ENCODE peak calls at places on chromosomes 13 and 19, in five cellular contexts. One of them, this sample, is unnamed.

GRCh38 chr19:16032509-16033135 is 43.7 kb upstream of the TPM4 start:
- DNase-seq in HFF-Myc: no peak
- DNase-seq in lower leg skin: no peak
- DNase-seq in HL-60: no peak
- DNase-seq in neural progenitor cell: no peak
- DNase-seq in this sample: no peak

GRCh38 chr13:81929988-81930387 is 1589.1 kb upstream of the SPRY2 start:
- DNase-seq in neural progenitor cell: peak
- DNase-seq in HL-60: no peak
- DNase-seq in lower leg skin: no peak
- DNase-seq in HFF-Myc: no peak
- DNase-seq in this sample: peak

GRCh38 chr13:21672811-21673591 is 2.1 kb downstream of the FGF9 start:
- DNase-seq in HL-60: no peak
- DNase-seq in neural progenitor cell: peak
- DNase-seq in lower leg skin: no peak
- DNase-seq in HFF-Myc: no peak
- DNase-seq in this sample: no peak

GRCh38 chr19:18208098-18208951 is 4.5 kb upstream of the RAB3A start:
- DNase-seq in neural progenitor cell: peak
- DNase-seq in lower leg skin: no peak
- DNase-seq in HL-60: no peak
- DNase-seq in HFF-Myc: no peak
- DNase-seq in this sample: no peak

GRCh38 chr13:90232291-90232690 is 1115.2 kb upstream of the MIR17HG start:
- DNase-seq in HL-60: no peak
- DNase-seq in lower leg skin: no peak
- DNase-seq in HFF-Myc: no peak
- DNase-seq in neural progenitor cell: no peak
- DNase-seq in this sample: no peak

GRCh38 chr19:12723383-12723642 is 419 bp downstream of the TNPO2 start:
- DNase-seq in HFF-Myc: no peak
- DNase-seq in lower leg skin: no peak
- DNase-seq in HL-60: no peak
- DNase-seq in neural progenitor cell: peak
- DNase-seq in this sample: no peak

GRCh38 chr19:18086590-18087138 is at the start of gene IL12RB1:
- DNase-seq in HL-60: no peak
- DNase-seq in HFF-Myc: no peak
- DNase-seq in neural progenitor cell: no peak
- DNase-seq in lower leg skin: no peak
- DNase-seq in this sample: no peak

GRCh38 chr19:32343550-32344262 is 1.7 kb upstream of the ZNF507 start:
- DNase-seq in HFF-Myc: no peak
- DNase-seq in neural progenitor cell: no peak
- DNase-seq in lower leg skin: no peak
- DNase-seq in HL-60: no peak
- DNase-seq in this sample: no peak

GRCh38 chr13:74560325-74560724 is 426.1 kb upstream of the KLF12 start:
- DNase-seq in neural progenitor cell: no peak
- DNase-seq in lower leg skin: no peak
- DNase-seq in HL-60: no peak
- DNase-seq in HFF-Myc: no peak
- DNase-seq in this sample: no peak

GRCh38 chr19:47514869-47515588 is at the start of gene NAPA:
- DNase-seq in HL-60: peak
- DNase-seq in neural progenitor cell: peak
- DNase-seq in lower leg skin: peak
- DNase-seq in HFF-Myc: peak
- DNase-seq in this sample: peak

GRCh38 chr19:37855098-37855497 is 51.3 kb downstream of the WDR87 start:
- DNase-seq in HL-60: no peak
- DNase-seq in HFF-Myc: no peak
- DNase-seq in lower leg skin: no peak
- DNase-seq in neural progenitor cell: no peak
- DNase-seq in this sample: peak

GRCh38 chr19:8575467-8575997 is 1.7 kb downstream of the MYO1F start:
- DNase-seq in HFF-Myc: no peak
- DNase-seq in neural progenitor cell: no peak
- DNase-seq in HL-60: no peak
- DNase-seq in lower leg skin: no peak
- DNase-seq in this sample: no peak
- H3K4me3 ChIP-seq in HFF-Myc: no peak
- H3K4me3 ChIP-seq in neural progenitor cell: no peak
- H3K4me3 ChIP-seq in HL-60: peak
- H3K4me3 ChIP-seq in lower leg skin: no peak
- H3K4me3 ChIP-seq in this sample: no peak

DNA sequence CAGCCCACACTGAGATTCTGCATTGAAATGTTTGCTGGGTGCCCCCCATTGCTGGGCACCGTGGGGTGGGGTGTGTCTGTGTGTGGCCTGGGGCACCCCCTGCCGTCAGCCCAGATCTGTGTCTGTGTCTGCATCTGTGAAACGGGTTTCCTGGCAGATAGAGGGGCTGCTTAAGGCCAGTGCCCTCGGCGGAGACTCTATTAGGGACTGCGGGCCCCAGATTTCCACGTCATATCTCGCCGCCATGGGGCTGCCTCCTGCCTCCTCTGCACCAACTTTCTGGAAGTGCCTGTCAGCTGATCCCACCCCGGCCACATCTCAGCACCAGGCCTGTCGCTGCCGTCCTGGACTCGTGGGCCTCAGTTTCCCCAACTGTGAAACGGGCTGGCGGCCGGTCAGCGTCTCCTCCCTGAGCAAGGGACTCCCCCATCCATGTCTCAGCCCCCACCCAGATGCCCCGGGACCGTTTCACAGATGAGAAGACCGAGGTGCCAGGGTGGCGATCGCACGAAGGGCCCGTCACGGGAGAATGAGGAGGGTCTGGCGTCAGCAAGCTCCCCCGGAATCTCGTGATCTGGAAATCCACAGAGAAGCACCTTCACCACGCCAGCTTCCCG is 21.4 kb downstream of the ARID3A start:
- DNase-seq in neural progenitor cell: no peak
- DNase-seq in HL-60: no peak
- DNase-seq in HFF-Myc: no peak
- DNase-seq in lower leg skin: no peak
- DNase-seq in this sample: no peak
- TF ChIP-seq CTCF in neural progenitor cell: no peak
- TF ChIP-seq CTCF in HL-60: no peak
- TF ChIP-seq CTCF in HFF-Myc: no peak
- TF ChIP-seq CTCF in lower leg skin: no peak
- TF ChIP-seq CTCF in this sample: no peak

DNA sequence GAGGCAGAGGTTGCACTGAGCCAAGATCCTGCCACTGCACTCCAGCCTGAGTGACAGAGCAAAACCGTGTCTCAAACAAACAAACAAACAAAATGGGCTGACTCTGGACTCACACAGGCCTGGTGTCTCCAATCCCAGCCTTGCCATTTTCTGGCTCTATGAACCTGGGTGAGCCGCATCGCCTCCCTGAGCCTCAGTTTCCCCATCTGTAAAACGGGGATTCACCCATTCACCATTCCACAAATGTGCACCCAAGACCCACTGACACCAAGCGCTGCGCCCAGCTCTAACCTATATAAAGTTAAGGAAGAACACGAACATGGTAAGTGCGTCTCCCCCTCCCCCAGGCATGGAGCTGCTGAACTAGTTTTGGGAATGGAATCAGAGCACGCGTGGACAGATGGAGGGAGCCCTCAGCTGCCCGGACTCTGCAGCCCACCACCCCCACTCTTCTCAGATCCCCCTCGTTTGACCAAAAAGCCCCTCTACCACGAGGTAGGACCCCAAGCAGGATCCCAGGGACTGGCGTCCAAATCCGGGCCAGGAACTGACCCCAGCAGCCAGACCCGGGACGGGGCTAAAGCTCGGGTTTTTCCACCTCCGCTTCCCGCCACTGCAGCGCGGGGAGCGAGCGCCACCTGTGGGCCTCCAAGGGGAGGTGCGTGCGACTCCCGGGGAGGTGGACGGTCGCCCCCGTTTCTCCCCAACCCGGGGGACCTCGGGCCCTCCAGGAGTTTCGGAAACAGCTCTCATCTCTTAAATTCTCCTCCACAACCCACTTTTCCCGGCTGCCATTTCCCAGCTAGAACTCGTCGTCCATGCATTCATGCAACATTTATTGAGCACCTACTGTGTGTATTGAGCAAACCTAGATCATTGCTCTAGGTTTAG is 33.0 kb upstream of the ADGRE5 start:
- DNase-seq in lower leg skin: no peak
- DNase-seq in neural progenitor cell: peak
- DNase-seq in HFF-Myc: no peak
- DNase-seq in HL-60: no peak
- DNase-seq in this sample: no peak
- H3K4me3 ChIP-seq in lower leg skin: no peak
- H3K4me3 ChIP-seq in neural progenitor cell: no peak
- H3K4me3 ChIP-seq in HFF-Myc: peak
- H3K4me3 ChIP-seq in HL-60: no peak
- H3K4me3 ChIP-seq in this sample: no peak

DNA sequence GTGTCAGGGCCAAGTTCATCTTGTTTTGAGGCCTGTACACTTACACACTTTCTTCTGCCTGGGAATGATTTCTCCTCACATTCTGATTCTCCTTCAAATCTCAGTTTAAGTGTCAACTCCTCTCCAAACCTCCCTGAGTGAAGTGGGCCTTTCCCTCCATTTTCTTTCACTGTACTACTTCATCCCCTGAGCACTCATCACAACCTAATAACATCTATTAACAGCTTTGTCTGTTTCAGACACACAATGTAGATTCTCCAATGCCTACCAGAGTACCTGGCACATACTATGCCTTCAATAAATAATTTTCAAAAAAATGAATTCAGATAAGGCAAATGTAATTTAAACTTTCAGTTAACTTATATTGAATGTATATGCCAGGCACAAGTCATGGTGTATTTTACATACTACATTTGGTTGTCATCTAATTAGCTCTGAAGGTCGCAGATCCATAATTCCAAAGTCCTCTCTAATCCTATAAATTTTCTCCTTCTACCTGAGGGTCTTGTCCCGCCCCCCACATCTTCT is 357 bp upstream of the COG6 start:
- DNase-seq in neural progenitor cell: no peak
- DNase-seq in HL-60: no peak
- DNase-seq in HFF-Myc: no peak
- DNase-seq in lower leg skin: no peak
- DNase-seq in this sample: no peak
- TF ChIP-seq CTCF in neural progenitor cell: no peak
- TF ChIP-seq CTCF in HL-60: no peak
- TF ChIP-seq CTCF in HFF-Myc: no peak
- TF ChIP-seq CTCF in lower leg skin: no peak
- TF ChIP-seq CTCF in this sample: no peak

GRCh38 chr19:43777163-43777700 is 3.5 kb downstream of the KCNN4 start:
- DNase-seq in HFF-Myc: no peak
- DNase-seq in HL-60: no peak
- DNase-seq in neural progenitor cell: no peak
- DNase-seq in lower leg skin: no peak
- DNase-seq in this sample: no peak

GRCh38 chr19:43776285-43776684 is 4.5 kb downstream of the KCNN4 start:
- DNase-seq in HL-60: no peak
- DNase-seq in HFF-Myc: no peak
- DNase-seq in lower leg skin: no peak
- DNase-seq in neural progenitor cell: no peak
- DNase-seq in this sample: no peak

GRCh38 chr19:43775299-43775890 is 5.4 kb downstream of the KCNN4 start:
- DNase-seq in lower leg skin: no peak
- DNase-seq in neural progenitor cell: no peak
- DNase-seq in HL-60: no peak
- DNase-seq in HFF-Myc: no peak
- DNase-seq in this sample: no peak

GRCh38 chr19:43773725-43774102 is 7.1 kb downstream of the KCNN4 start:
- DNase-seq in neural progenitor cell: peak
- DNase-seq in HL-60: no peak
- DNase-seq in lower leg skin: no peak
- DNase-seq in HFF-Myc: no peak
- DNase-seq in this sample: no peak

DNA sequence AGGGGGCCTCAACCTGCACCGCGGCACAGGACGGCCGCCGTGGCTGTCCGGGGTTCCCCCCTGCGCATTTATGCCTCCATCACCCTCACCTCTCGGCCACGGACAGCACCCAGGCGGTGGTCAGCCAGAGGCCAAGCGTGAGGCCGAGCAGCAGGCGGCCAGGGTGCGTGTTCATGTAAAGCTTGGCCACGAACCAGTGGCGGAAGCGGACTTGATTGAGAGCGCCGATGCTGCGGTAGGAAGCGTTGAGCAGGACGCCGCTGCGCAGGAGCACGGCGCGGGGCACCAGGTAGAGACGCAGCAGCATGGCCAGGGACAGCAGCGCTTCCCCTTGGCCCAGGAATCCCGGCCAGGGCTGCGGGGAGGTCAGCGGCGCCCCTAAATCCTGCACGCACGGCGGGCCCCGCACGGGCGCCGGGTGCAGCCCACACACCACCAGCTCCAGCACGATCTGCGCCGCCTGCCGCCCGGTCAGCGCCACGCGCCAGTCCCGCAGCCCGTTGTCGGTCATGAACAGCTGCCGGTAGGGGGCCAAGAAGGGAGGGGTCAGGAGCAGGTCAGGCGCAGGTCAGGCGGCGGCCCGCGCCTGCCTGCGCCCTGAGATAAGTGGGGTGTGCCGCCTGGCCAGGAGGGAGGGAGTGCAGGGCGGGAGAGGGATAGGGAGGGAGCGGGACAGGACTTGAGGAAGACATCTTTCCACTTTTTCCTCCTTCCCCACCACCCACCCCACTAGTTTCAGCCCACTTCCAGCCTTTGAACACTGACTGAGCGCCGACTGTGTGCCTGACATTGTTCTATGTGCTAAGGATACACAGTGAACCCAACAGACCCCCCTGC is 6.5 kb downstream of the KCNN4 start:
- DNase-seq in HFF-Myc: no peak
- DNase-seq in lower leg skin: no peak
- DNase-seq in neural progenitor cell: peak
- DNase-seq in HL-60: no peak
- DNase-seq in this sample: peak
- H3K4me3 ChIP-seq in HFF-Myc: peak
- H3K4me3 ChIP-seq in lower leg skin: no peak
- H3K4me3 ChIP-seq in neural progenitor cell: peak
- H3K4me3 ChIP-seq in HL-60: no peak
- H3K4me3 ChIP-seq in this sample: peak